ENCODE peak calls at places on chromosomes 2 and 18, in six cellular contexts. U is ELF-1, P is HFF-Myc, B is immature natural killer cell, J is NAMALWA, C is cardiac muscle cell. S is an unnamed sample.

GRCh38 chr18:74402806-74403433 is 54.2 kb downstream of the DIPK1C start:
- DNase-seq in U (peak), P (no peak), B (no peak), J (no peak), C (peak), S (no peak)

GRCh38 chr2:4501525-4501924 is 798.1 kb downstream of the DCDC2C start:
- DNase-seq in U (no peak), P (no peak), B (no peak), J (no peak), C (peak), S (no peak)

GRCh38 chr2:3655871-3656761 is 1.9 kb upstream of the ALLC start:
- DNase-seq in U (no peak), P (no peak), B (no peak), J (no peak), C (no peak), S (no peak)

GRCh38 chr2:170597705-170598420 is 117.3 kb upstream of the SP5 start:
- DNase-seq in U (no peak), P (peak), B (no peak), J (no peak), C (no peak), S (no peak)

GRCh38 chr2:122805346-122805745 is 1049.9 kb downstream of the TSN start:
- DNase-seq in U (no peak), P (no peak), B (no peak), J (no peak), C (no peak), S (no peak)

GRCh38 chr2:219562049-219563020 is 9.0 kb downstream of the OBSL1 start:
- DNase-seq in U (peak), P (no peak), B (no peak), J (no peak), C (no peak), S (no peak)

GRCh38 chr2:86054539-86055082 is 51.1 kb downstream of the POLR1A start:
- DNase-seq in U (no peak), P (no peak), B (no peak), J (no peak), C (no peak), S (no peak)

GRCh38 chr2:97936199-97936598 is 59.5 kb downstream of the TMEM131 start:
- DNase-seq in U (peak), P (no peak), B (no peak), J (peak), C (peak), S (no peak)

GRCh38 chr18:25662247-25662646 is 310.3 kb upstream of the ZNF521 start:
- DNase-seq in U (no peak), P (no peak), B (no peak), J (no peak), C (no peak), S (no peak)

GRCh38 chr2:74267068-74267467 is 68.7 kb downstream of the MTHFD2 start:
- DNase-seq in U (no peak), P (no peak), B (peak), J (peak), C (peak), S (peak)

GRCh38 chr18:61653823-61654551 is 238.8 kb downstream of the RNF152 start:
- DNase-seq in U (no peak), P (no peak), B (no peak), J (no peak), C (no peak), S (no peak)

GRCh38 chr18:70636991-70637390 is 348.1 kb downstream of the SOCS6 start:
- DNase-seq in U (no peak), P (no peak), B (no peak), J (no peak), C (no peak), S (no peak)

GRCh38 chr2:54648256-54648655 is 75.2 kb upstream of the EML6 start:
- DNase-seq in U (no peak), P (no peak), B (no peak), J (no peak), C (no peak), S (no peak)

GRCh38 chr2:181741756-181742155 is 61.4 kb upstream of the NEUROD1 start:
- DNase-seq in U (no peak), P (no peak), B (no peak), J (no peak), C (no peak), S (no peak)

GRCh38 chr2:165634855-165635254 is 159.2 kb downstream of the GALNT3 start:
- DNase-seq in U (peak), P (peak), B (no peak), J (no peak), C (peak), S (no peak)

GRCh38 chr18:362914-363295 is 95.1 kb upstream of the THOC1 start:
- DNase-seq in U (no peak), P (no peak), B (no peak), J (no peak), C (no peak), S (no peak)

GRCh38 chr2:159684796-159685195 is 27.5 kb upstream of the MARCHF7 start:
- DNase-seq in U (no peak), P (peak), B (no peak), J (no peak), C (no peak), S (no peak)

GRCh38 chr2:237552911-237553310 is 13.5 kb upstream of the PRLH start:
- DNase-seq in U (no peak), P (no peak), B (no peak), J (peak), C (no peak), S (no peak)

GRCh38 chr18:58998421-58999203 is 133.9 kb downstream of the ZNF532 start:
- DNase-seq in U (no peak), P (no peak), B (no peak), J (no peak), C (no peak), S (no peak)

GRCh38 chr2:165886487-165887146 is 67.0 kb downstream of the TTC21B start:
- DNase-seq in U (no peak), P (no peak), B (no peak), J (peak), C (no peak), S (no peak)

GRCh38 chr2:156480376-156480775 is 44.2 kb downstream of the GPD2 start:
- DNase-seq in U (no peak), P (no peak), B (peak), J (no peak), C (no peak), S (no peak)

GRCh38 chr18:54284967-54285785 is 15.9 kb downstream of the POLI start:
- DNase-seq in U (no peak), P (no peak), B (no peak), J (no peak), C (no peak), S (no peak)

GRCh38 chr18:33578371-33579146 is 540 bp downstream of the ASXL3 start:
- DNase-seq in U (peak), P (no peak), B (no peak), J (no peak), C (peak), S (no peak)

GRCh38 chr2:239252433-239253200 is 148.2 kb downstream of the HDAC4 start:
- DNase-seq in U (no peak), P (no peak), B (no peak), J (peak), C (no peak), S (no peak)

GRCh38 chr2:118987886-118988285 is 45.9 kb downstream of the MARCO start:
- DNase-seq in U (no peak), P (no peak), B (no peak), J (no peak), C (no peak), S (no peak)

GRCh38 chr2:40096360-40096759 is 317.3 kb upstream of the THUMPD2 start:
- DNase-seq in U (no peak), P (no peak), B (no peak), J (no peak), C (no peak), S (no peak)

GRCh38 chr2:55176094-55176415 is 56.0 kb downstream of the CLHC1 start:
- DNase-seq in U (no peak), P (no peak), B (no peak), J (no peak), C (no peak), S (no peak)

GRCh38 chr2:158726906-158727592 is 68.1 kb upstream of the DAPL1 start:
- DNase-seq in U (no peak), P (no peak), B (no peak), J (peak), C (no peak), S (no peak)

GRCh38 chr2:140586379-140586778 is 1544.4 kb downstream of the LRP1B start:
- DNase-seq in U (peak), P (no peak), B (no peak), J (peak), C (peak), S (peak)

S was measured in Jurkat, Clone E6-1.